ENCODE peak calls at places on chromosomes 13 and 19, in six cellular contexts. B is amniotic epithelial cell; U is stimulated activated CD4-positive, alpha-beta T cell treated with anti-CD3 and anti-CD28 coated beads, Interleukin-15, amount 100 ng/mL, for 1 hour; I is SHP77 treated with DMSO at 0.1 percent for 48 hours; N is stimulated activated CD8-positive, alpha-beta memory T cell treated with anti-CD3 and anti-CD28 coated beads, Interleukin-4, amount 100 ng/mL, for 1 hour; K is NCI-H2081. O is an unnamed sample.

GRCh38 chr19:38580080-38580479 is 37.7 kb downstream of the MAP4K1 start:
- DNase-seq in K (no peak), I (no peak), B (no peak), N (no peak), U (no peak), O (no peak)

GRCh38 chr19:13731147-13731964 is 33.0 kb upstream of the MRI1 start:
- DNase-seq in U (peak; percentile 91), B (peak; percentile 98), I (peak; percentile 85), N (peak; percentile 88), K (peak; percentile 95), O (peak; percentile 90)

GRCh38 chr13:40194204-40194806 is 472.1 kb downstream of the FOXO1 start:
- DNase-seq in B (no peak), U (no peak), K (no peak), I (no peak), N (no peak), O (no peak)

GRCh38 chr19:51417807-51418152 is 338 bp upstream of the SIGLEC10 start:
- DNase-seq in B (no peak), N (no peak), U (no peak), K (no peak), I (no peak), O (no peak)

GRCh38 chr19:20278342-20278741 is 111.3 kb downstream of the ZNF486 start:
- DNase-seq in B (peak; percentile 26), U (no peak), N (no peak), I (no peak), K (no peak), O (no peak)

GRCh38 chr19:17095141-17095919 is 19.8 kb downstream of the MYO9B start:
- DNase-seq in N (no peak), U (no peak), K (no peak), B (peak; percentile 98), I (no peak), O (no peak)

GRCh38 chr13:27962128-27962841 is 6.8 kb downstream of the CDX2 start:
- DNase-seq in U (no peak), B (no peak), K (no peak), N (no peak), I (no peak), O (no peak)

GRCh38 chr19:24046550-24046949 is 40.4 kb upstream of the ZNF254 start:
- DNase-seq in I (peak; percentile 18), U (no peak), N (no peak), B (no peak), K (no peak), O (no peak)

GRCh38 chr13:40504641-40505040 is 161.8 kb downstream of the FOXO1 start:
- DNase-seq in U (no peak), K (no peak), B (no peak), N (no peak), I (no peak), O (no peak)

GRCh38 chr19:35987571-35987896 is 7.5 kb upstream of the SDHAF1 start:
- DNase-seq in U (no peak), K (no peak), N (no peak), I (no peak), B (no peak), O (no peak)

GRCh38 chr13:26653310-26653709 is 95.8 kb downstream of the WASF3 start:
- DNase-seq in K (no peak), U (no peak), I (no peak), N (no peak), B (peak; percentile 21), O (no peak)

GRCh38 chr13:24614306-24615080 is 65.7 kb upstream of the ATP12A start:
- DNase-seq in K (no peak), I (no peak), U (no peak), N (no peak), B (no peak), O (no peak)

GRCh38 chr13:23658929-23659541 is 88.8 kb downstream of the TNFRSF19 start:
- DNase-seq in N (no peak), B (no peak), U (no peak), K (no peak), I (no peak), O (no peak)

GRCh38 chr13:53101883-53102282 is 73.3 kb downstream of the OLFM4 start:
- DNase-seq in N (no peak), I (no peak), K (no peak), B (no peak), U (no peak), O (no peak)

GRCh38 chr13:103100795-103101194 is 34.6 kb upstream of the SLC10A2 start:
- DNase-seq in K (no peak), B (no peak), U (no peak), I (no peak), N (no peak), O (no peak)

GRCh38 chr13:112053744-112054615 is 13.0 kb upstream of the SOX1 start:
- DNase-seq in U (no peak), N (no peak), K (no peak), B (no peak), I (no peak), O (no peak)

GRCh38 chr19:54418030-54418929 is 3.0 kb downstream of the TTYH1 start:
- DNase-seq in I (no peak), N (no peak), U (no peak), K (no peak), B (peak; percentile 76), O (no peak)

GRCh38 chr13:114157869-114158495 is 21.1 kb upstream of the CFAP97D2 start:
- DNase-seq in U (no peak), K (no peak), B (no peak), I (no peak), N (no peak), O (no peak)

GRCh38 chr19:1862068-1862423 is 1.3 kb downstream of the KLF16 start:
- DNase-seq in K (no peak), I (no peak), U (no peak), N (no peak), B (no peak), O (no peak)

GRCh38 chr19:719081-719512 is 10.4 kb downstream of the PALM start:
- DNase-seq in N (no peak), I (no peak), K (no peak), B (peak; percentile 69), U (no peak), O (no peak)

GRCh38 chr13:25608181-25608580 is 236.4 kb downstream of the ATP8A2 start:
- DNase-seq in B (no peak), N (no peak), K (peak; percentile 55), I (no peak), U (no peak), O (no peak)